ENCODE peak calls at places on chromosomes 1 and 21, in seven cellular contexts. A is IMR-90; B is left lung; P is CD8-positive, alpha-beta T cell; U is HepG2; F is lower lobe of right lung; S is HCT116. R is an unnamed sample.

GRCh38 chr1:212179394-212180076 is 105.7 kb upstream of the PPP2R5A start:
- ATAC-seq in F (peak; percentile 33), B (peak; percentile 11), P (no peak), U (no peak), S (peak; percentile 87), A (peak; percentile 99), R (no peak)

GRCh38 chr1:47549532-47549931 is 111.7 kb downstream of the FOXD2 start:
- ATAC-seq in U (no peak), A (no peak), S (no peak), B (no peak), P (no peak), F (no peak), R (no peak)

GRCh38 chr21:32807717-32808380 is 36.3 kb upstream of the PAXBP1 start:
- ATAC-seq in S (no peak), P (no peak), A (peak; percentile 42), B (peak; percentile 62), F (no peak), U (no peak), R (peak; percentile 69)

GRCh38 chr21:32328595-32328994 is 29.9 kb downstream of the MRAP start:
- ATAC-seq in F (no peak), U (no peak), A (peak; percentile 30), B (peak; percentile 59), P (no peak), S (no peak), R (peak; percentile 51)

GRCh38 chr1:165897326-165898303 is 70.2 kb downstream of the UCK2 start:
- ATAC-seq in U (no peak), F (no peak), S (no peak), B (no peak), P (no peak), A (no peak), R (no peak)

GRCh38 chr1:172394811-172395210 is 25.7 kb upstream of the C1orf105 start:
- ATAC-seq in P (no peak), B (no peak), S (no peak), A (no peak), F (no peak), U (no peak), R (no peak)

GRCh38 chr1:239976130-239976968 is 115.3 kb upstream of the FMN2 start:
- ATAC-seq in A (peak; percentile 88), F (peak; percentile 59), U (peak; percentile 62), P (no peak), B (peak; percentile 85), S (peak; percentile 58), R (no peak)

GRCh38 chr21:46362946-46363345 is 39.0 kb downstream of the PCNT start:
- ATAC-seq in F (no peak), B (no peak), A (no peak), U (no peak), P (no peak), S (no peak), R (no peak)

GRCh38 chr1:224616761-224617409 is 768 bp downstream of the CNIH3 start:
- ATAC-seq in B (no peak), A (no peak), U (no peak), F (no peak), P (peak; percentile 32), S (no peak), R (no peak)

GRCh38 chr21:10575311-10575667 is 53.9 kb downstream of the TPTE start:
- ATAC-seq in F (peak; percentile 16), A (no peak), B (no peak), S (no peak), U (no peak), P (no peak), R (no peak)

GRCh38 chr1:95171270-95172245 is 54.4 kb downstream of the TLCD4 start:
- ATAC-seq in A (no peak), B (no peak), U (no peak), P (no peak), S (no peak), F (no peak), R (no peak)

GRCh38 chr1:240295811-240296210 is 204.1 kb downstream of the FMN2 start:
- ATAC-seq in B (no peak), A (no peak), U (no peak), F (no peak), P (no peak), S (no peak), R (no peak)

GRCh38 chr1:233406339-233406960 is 78.9 kb downstream of the MAP3K21 start:
- ATAC-seq in A (no peak), U (no peak), P (no peak), F (no peak), S (no peak), B (no peak), R (no peak)

GRCh38 chr21:36987845-36988244 is 18.7 kb upstream of the RIPPLY3 start:
- ATAC-seq in F (no peak), S (no peak), A (no peak), P (no peak), U (no peak), B (no peak), R (no peak)

GRCh38 chr1:55559111-55559510 is 343.9 kb upstream of the USP24 start:
- ATAC-seq in S (no peak), F (no peak), P (no peak), A (no peak), B (no peak), U (no peak), R (peak; percentile 55)

GRCh38 chr21:26800001-26800400 is 45.2 kb downstream of the ADAMTS1 start:
- ATAC-seq in A (no peak), F (peak; percentile 62), P (no peak), B (peak; percentile 81), S (no peak), U (no peak), R (no peak)

GRCh38 chr1:169146536-169147214 is 40.2 kb downstream of the ATP1B1 start:
- ATAC-seq in F (no peak), P (no peak), B (no peak), S (no peak), U (no peak), A (no peak), R (no peak)

GRCh38 chr1:32275424-32275823 is 16.5 kb upstream of the HDAC1 start:
- ATAC-seq in A (no peak), B (peak; percentile 59), S (no peak), F (peak; percentile 31), P (no peak), U (no peak), R (no peak)

GRCh38 chr1:179283992-179284391 is 9.6 kb upstream of the SOAT1 start:
- ATAC-seq in F (no peak), S (no peak), B (no peak), P (no peak), U (no peak), A (no peak), R (no peak)

GRCh38 chr1:4161271-4162006 is 261.4 kb upstream of the C1orf174 start:
- ATAC-seq in F (no peak), S (no peak), B (no peak), A (no peak), P (no peak), U (no peak), R (no peak)

GRCh38 chr1:4160181-4160580 is 260.1 kb upstream of the C1orf174 start:
- ATAC-seq in U (no peak), S (no peak), P (no peak), F (no peak), A (no peak), B (no peak), R (no peak)

GRCh38 chr1:4152266-4152665 is 252.2 kb upstream of the C1orf174 start:
- ATAC-seq in P (no peak), B (no peak), U (no peak), F (no peak), S (no peak), A (no peak), R (no peak)

GRCh38 chr1:4153571-4153970 is 253.5 kb upstream of the C1orf174 start:
- ATAC-seq in S (no peak), F (no peak), B (no peak), A (no peak), P (no peak), U (no peak), R (no peak)

DNA sequence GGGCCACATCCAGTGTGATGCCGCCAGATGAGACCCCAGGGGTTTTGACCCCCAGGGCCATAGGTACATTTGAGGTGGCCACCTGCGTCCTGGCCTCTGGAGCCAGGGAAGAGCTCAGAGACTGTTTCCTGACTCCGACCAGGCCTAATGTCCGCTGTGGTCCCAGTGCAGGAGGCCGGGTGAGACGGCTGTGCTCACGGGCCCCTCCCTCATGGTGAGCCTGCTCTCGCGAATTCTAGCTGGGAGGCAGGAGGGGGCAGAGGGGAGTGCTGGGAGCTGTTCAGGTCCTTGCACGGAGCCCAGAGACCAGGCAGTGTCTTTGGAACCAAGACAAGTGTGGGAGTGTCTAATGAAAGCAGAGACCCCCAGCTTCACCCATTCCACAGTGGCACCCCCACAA is 256.2 kb upstream of the C1orf174 start:
- ATAC-seq in F (no peak), P (no peak), U (peak; percentile 34), A (no peak), B (no peak), S (no peak), R (no peak)
- H3K9me3 ChIP-seq in F (no peaks in the 10 kb centered on the region), P (no peaks in the 10 kb centered on the region), U (no peaks in the 10 kb centered on the region), A (peaks cover 48% of the 10 kb centered on the region), B (no peaks in the 10 kb centered on the region), S (no peaks in the 10 kb centered on the region), R (no peaks in the 10 kb centered on the region)

GRCh38 chr1:54069792-54070548 is 16.6 kb downstream of the TCEANC2 start:
- ATAC-seq in S (peak; percentile 95), B (peak; percentile 96), A (peak; percentile 97), P (peak; percentile 89), F (peak; percentile 79), U (peak; percentile 89), R (peak; percentile 58)
- TF ChIP-seq CTCF in S (peak; percentile 76), B (peak; percentile 74), A (peak; percentile 99), P (peak; percentile 85), F (peak; percentile 72), U (peak; percentile 74), R (peak; percentile 63)

DNA sequence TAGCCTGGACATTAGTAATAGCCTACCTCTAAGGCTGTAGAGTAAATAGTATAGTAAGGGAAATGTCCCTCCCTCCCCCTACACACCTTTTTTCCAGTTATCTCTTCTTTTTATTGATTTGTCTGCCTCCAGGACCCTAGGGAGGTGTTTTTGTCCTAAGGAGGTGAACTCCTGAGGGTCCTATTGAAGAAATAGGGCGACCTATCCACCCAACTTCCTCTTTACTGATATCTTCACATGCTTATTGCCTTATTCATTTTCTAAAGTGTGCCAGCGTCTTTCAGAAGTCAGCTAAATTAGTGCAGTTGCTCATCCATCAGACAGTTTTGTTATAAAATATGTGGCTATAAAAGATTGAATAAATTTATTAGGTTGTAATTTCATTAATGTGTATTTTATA is 5.9 kb downstream of the BACH1 start:
- ATAC-seq in S (no peak), F (no peak), B (no peak), P (no peak), A (no peak), U (no peak), R (no peak)
- H3K4me3 ChIP-seq in S (no peak overlapping the region), F (no peak overlapping the region), B (no peak overlapping the region), P (no peak overlapping the region), A (no peak overlapping the region), U (no peak overlapping the region), R (no peak overlapping the region)

GRCh38 chr1:29186252-29186651 is 4.6 kb upstream of the SRSF4 start:
- ATAC-seq in F (no peak), U (peak; percentile 73), A (no peak), S (no peak), P (no peak), B (no peak), R (no peak)

GRCh38 chr1:29190718-29191117 is 9.0 kb upstream of the SRSF4 start:
- ATAC-seq in P (no peak), B (no peak), S (no peak), U (no peak), F (no peak), A (no peak), R (no peak)

GRCh38 chr1:29181413-29182225 is at the start of gene SRSF4:
- ATAC-seq in S (peak; percentile 96), F (peak; percentile 97), A (peak; percentile 94), B (peak; percentile 95), P (peak; percentile 92), U (peak; percentile 87), R (peak; percentile 95)

GRCh38 chr1:29183287-29183686 is 1.6 kb upstream of the SRSF4 start:
- ATAC-seq in A (no peak), B (no peak), S (no peak), P (no peak), F (no peak), U (no peak), R (no peak)

GRCh38 chr1:29186707-29187106 is 5.0 kb upstream of the SRSF4 start:
- ATAC-seq in U (no peak), F (no peak), A (no peak), P (no peak), S (no peak), B (no peak), R (no peak)
- H3K9me3 ChIP-seq in U (no peaks in the 10 kb centered on the region), F (no peaks in the 10 kb centered on the region), A (no peaks in the 10 kb centered on the region), P (no peaks in the 10 kb centered on the region), S (no peaks in the 10 kb centered on the region), B (no peaks in the 10 kb centered on the region), R (no peaks in the 10 kb centered on the region)